ENCODE peak calls at places on chromosomes 5 and 9, in nine cellular contexts. L is H54; Q is EL; D is CD8-positive, alpha-beta T cell; R is SK-N-DZ; V is CD4-positive, alpha-beta T cell; N is SJSA1; G is NCI-H187; B is transverse colon. O is an unnamed sample.

GRCh38 chr9:129685220-129685932 is 19.9 kb downstream of the PRRX2 start:
- DNase-seq in L (peak), Q (peak), D (no peak), R (no peak), V (no peak), N (peak), G (no peak), B (no peak), O (no peak)

GRCh38 chr9:22976454-22976853 is 529.8 kb downstream of the DMRTA1 start:
- DNase-seq in L (peak), Q (peak), D (no peak), R (no peak), V (no peak), N (no peak), G (no peak), B (no peak), O (no peak)

GRCh38 chr5:61202213-61202612 is 39.9 kb upstream of the SMIM15 start:
- DNase-seq in L (no peak), Q (peak), D (no peak), R (no peak), V (no peak), N (no peak), G (no peak), B (no peak), O (no peak)

GRCh38 chr9:96193356-96193755 is 108.6 kb downstream of the HSD17B3 start:
- DNase-seq in L (no peak), Q (no peak), D (no peak), R (no peak), V (no peak), N (peak), G (no peak), B (no peak), O (no peak)

GRCh38 chr5:145568581-145568980 is 266.6 kb downstream of the PRELID2 start:
- DNase-seq in L (no peak), Q (peak), D (no peak), R (no peak), V (no peak), N (no peak), G (no peak), B (no peak), O (peak)

GRCh38 chr5:68047035-68047434 is 168.5 kb upstream of the PIK3R1 start:
- DNase-seq in L (no peak), Q (peak), D (no peak), R (no peak), V (no peak), N (peak), G (no peak), B (no peak), O (no peak)

GRCh38 chr9:93094294-93095204 is 1.5 kb upstream of the CARD19 start:
- DNase-seq in L (no peak), Q (no peak), D (no peak), R (peak), V (no peak), N (no peak), G (no peak), B (peak), O (peak)

GRCh38 chr5:120152472-120152871 is 311.6 kb upstream of the PRR16 start:
- DNase-seq in L (no peak), Q (peak), D (no peak), R (no peak), V (no peak), N (peak), G (no peak), B (no peak), O (peak)

GRCh38 chr5:100600289-100600994 is 65.3 kb downstream of the FAM174A start:
- DNase-seq in L (no peak), Q (no peak), D (no peak), R (no peak), V (no peak), N (no peak), G (no peak), B (no peak), O (no peak)

GRCh38 chr5:170986598-170986997 is 124.8 kb downstream of the RANBP17 start:
- DNase-seq in L (no peak), Q (peak), D (no peak), R (peak), V (no peak), N (peak), G (no peak), B (no peak), O (peak)

GRCh38 chr5:126865299-126865698 is 88.4 kb downstream of the LMNB1 start:
- DNase-seq in L (peak), Q (peak), D (no peak), R (no peak), V (no peak), N (no peak), G (no peak), B (no peak), O (peak)

GRCh38 chr5:61638476-61638875 is 306.4 kb downstream of the ZSWIM6 start:
- DNase-seq in L (no peak), Q (no peak), D (no peak), R (no peak), V (no peak), N (no peak), G (no peak), B (no peak), O (no peak)

GRCh38 chr5:61450170-61450815 is 118.2 kb downstream of the ZSWIM6 start:
- DNase-seq in L (peak), Q (peak), D (no peak), R (peak), V (no peak), N (peak), G (no peak), B (no peak), O (peak)

GRCh38 chr5:143515829-143516228 is 112.3 kb upstream of the NR3C1 start:
- DNase-seq in L (no peak), Q (no peak), D (no peak), R (no peak), V (no peak), N (no peak), G (no peak), B (no peak), O (no peak)

GRCh38 chr9:4167040-4167671 is 132.7 kb downstream of the GLIS3 start:
- DNase-seq in L (peak), Q (peak), D (no peak), R (no peak), V (no peak), N (no peak), G (no peak), B (no peak), O (no peak)

GRCh38 chr5:90221947-90222346 is 187.6 kb downstream of the CETN3 start:
- DNase-seq in L (no peak), Q (no peak), D (no peak), R (no peak), V (no peak), N (no peak), G (no peak), B (no peak), O (no peak)

GRCh38 chr5:103119067-103119764 is 722 bp downstream of the GIN1 start:
- DNase-seq in L (no peak), Q (no peak), D (no peak), R (no peak), V (no peak), N (no peak), G (no peak), B (no peak), O (peak)

GRCh38 chr5:52997424-52997823 is 8.3 kb downstream of the ITGA2 start:
- DNase-seq in L (no peak), Q (no peak), D (no peak), R (no peak), V (no peak), N (no peak), G (no peak), B (no peak), O (peak)

GRCh38 chr5:82364497-82364896 is 86.3 kb upstream of the RPS23 start:
- DNase-seq in L (no peak), Q (peak), D (no peak), R (no peak), V (no peak), N (peak), G (no peak), B (no peak), O (peak)

GRCh38 chr9:130938652-130939404 is at the start of gene FIBCD1:
- DNase-seq in L (peak), Q (peak), D (no peak), R (no peak), V (no peak), N (peak), G (no peak), B (peak), O (peak)

GRCh38 chr9:135673941-135674340 is 10.8 kb downstream of the LCN9 start:
- DNase-seq in L (no peak), Q (no peak), D (no peak), R (no peak), V (no peak), N (no peak), G (no peak), B (no peak), O (no peak)

GRCh38 chr5:171790408-171790807 is 4.8 kb downstream of the SMIM23 start:
- DNase-seq in L (no peak), Q (no peak), D (no peak), R (no peak), V (no peak), N (no peak), G (no peak), B (no peak), O (no peak)

GRCh38 chr9:16867571-16868311 is 2.7 kb downstream of the BNC2 start:
- DNase-seq in L (peak), Q (peak), D (no peak), R (no peak), V (no peak), N (peak), G (no peak), B (no peak), O (peak)

GRCh38 chr9:93089481-93089991 is 6.5 kb upstream of the CARD19 start:
- DNase-seq in L (no peak), Q (no peak), D (no peak), R (no peak), V (no peak), N (no peak), G (no peak), B (no peak), O (no peak)

GRCh38 chr9:7266911-7267555 is 509.3 kb downstream of the KDM4C start:
- DNase-seq in L (no peak), Q (no peak), D (no peak), R (peak), V (no peak), N (no peak), G (peak), B (peak), O (no peak)

GRCh38 chr9:121266906-121267650 is 884 bp upstream of the GSN start:
- DNase-seq in L (no peak), Q (no peak), D (no peak), R (no peak), V (no peak), N (no peak), G (no peak), B (no peak), O (no peak)

GRCh38 chr9:94912700-94913249 is 186.3 kb downstream of the AOPEP start:
- DNase-seq in L (peak), Q (peak), D (no peak), R (no peak), V (no peak), N (peak), G (no peak), B (no peak), O (peak)

GRCh38 chr9:121944741-121945191 is 148.3 kb downstream of the TTLL11 start:
- DNase-seq in L (peak), Q (peak), D (no peak), R (no peak), V (no peak), N (peak), G (no peak), B (no peak), O (peak)

GRCh38 chr9:124311283-124311682 is 53.5 kb downstream of the NEK6 start:
- DNase-seq in L (no peak), Q (no peak), D (no peak), R (no peak), V (no peak), N (no peak), G (no peak), B (no peak), O (no peak)

GRCh38 chr5:93378073-93378472 is 202.9 kb downstream of the NR2F1-AS1 start:
- DNase-seq in L (no peak), Q (peak), D (no peak), R (peak), V (no peak), N (no peak), G (no peak), B (no peak), O (no peak)

GRCh38 chr5:83964235-83964634 is 243.6 kb upstream of the HAPLN1 start:
- DNase-seq in L (no peak), Q (peak), D (no peak), R (peak), V (no peak), N (no peak), G (no peak), B (no peak), O (peak)

GRCh38 chr5:90226433-90227099 is 183.0 kb downstream of the CETN3 start:
- DNase-seq in L (no peak), Q (no peak), D (no peak), R (no peak), V (no peak), N (no peak), G (no peak), B (peak), O (peak)

GRCh38 chr5:159602434-159602833 is 272.1 kb upstream of the IL12B start:
- DNase-seq in L (no peak), Q (no peak), D (no peak), R (no peak), V (no peak), N (no peak), G (no peak), B (no peak), O (no peak)

GRCh38 chr5:66881475-66882161 is 285.4 kb downstream of the MAST4 start:
- DNase-seq in L (no peak), Q (no peak), D (no peak), R (no peak), V (no peak), N (no peak), G (no peak), B (no peak), O (peak)

GRCh38 chr5:72956324-72957140 is 691 bp downstream of the FCHO2 start:
- DNase-seq in L (peak), Q (peak), D (no peak), R (peak), V (peak), N (peak), G (no peak), B (peak), O (peak)

GRCh38 chr5:42057254-42057690 is 132.2 kb downstream of the FBXO4 start:
- DNase-seq in L (peak), Q (peak), D (peak), R (peak), V (peak), N (peak), G (peak), B (peak), O (peak)

GRCh38 chr9:107792596-107792995 is 303.0 kb upstream of the KLF4 start:
- DNase-seq in L (no peak), Q (no peak), D (no peak), R (no peak), V (no peak), N (no peak), G (no peak), B (no peak), O (no peak)

GRCh38 chr5:96381526-96381925 is 51.5 kb downstream of the PCSK1 start:
- DNase-seq in L (no peak), Q (no peak), D (no peak), R (no peak), V (no peak), N (no peak), G (no peak), B (no peak), O (peak)

GRCh38 chr5:31987985-31988710 is 186.0 kb downstream of the GOLPH3 start:
- DNase-seq in L (peak), Q (peak), D (no peak), R (no peak), V (no peak), N (peak), G (no peak), B (no peak), O (peak)

GRCh38 chr9:89954229-89954628 is 349.4 kb downstream of the GADD45G start:
- DNase-seq in L (no peak), Q (no peak), D (no peak), R (no peak), V (no peak), N (no peak), G (peak), B (no peak), O (peak)

O was measured in dermis blood vessel endothelial cell.